ENCODE peak calls at places on chromosomes 13 and 19, in four cellular contexts. W is midbrain, H is esophagus squamous epithelium, V is RPMI7951. B is an unnamed sample.

GRCh38 chr19:8208119-8208709 is 956 bp upstream of the CERS4 start:
- DNase-seq in W (peak), H (no peak), V (peak), B (no peak)

GRCh38 chr13:57629391-57629804 is 2.1 kb upstream of the PCDH17 start:
- DNase-seq in W (no peak), H (no peak), V (no peak), B (no peak)

GRCh38 chr13:113406321-113407102 is 42.6 kb upstream of the GRTP1 start:
- DNase-seq in W (no peak), H (no peak), V (no peak), B (no peak)

GRCh38 chr13:91722267-91722884 is 324.0 kb downstream of the GPC5 start:
- DNase-seq in W (peak), H (no peak), V (no peak), B (peak)

GRCh38 chr13:90738881-90739280 is 608.6 kb upstream of the MIR17HG start:
- DNase-seq in W (no peak), H (no peak), V (no peak), B (no peak)

GRCh38 chr13:73268306-73268705 is 209.5 kb downstream of the KLF5 start:
- DNase-seq in W (no peak), H (no peak), V (peak), B (peak)

GRCh38 chr13:35283856-35284255 is 192.6 kb downstream of the MAB21L1 start:
- DNase-seq in W (no peak), H (no peak), V (peak), B (no peak)

GRCh38 chr13:101127741-101128353 is 288.5 kb downstream of the NALCN start:
- DNase-seq in W (peak), H (no peak), V (peak), B (peak)

GRCh38 chr19:1468274-1469199 is 10.5 kb downstream of the C19orf25 start:
- DNase-seq in W (no peak), H (no peak), V (no peak), B (peak)

GRCh38 chr19:19406878-19407639 is 1.6 kb downstream of the GATAD2A start:
- DNase-seq in W (peak), H (no peak), V (peak), B (peak)

GRCh38 chr19:10555613-10555979 is 10.2 kb downstream of the KRI1 start:
- DNase-seq in W (no peak), H (no peak), V (no peak), B (no peak)

GRCh38 chr13:113291997-113292862 is 4.8 kb upstream of the LAMP1 start:
- DNase-seq in W (no peak), H (no peak), V (peak), B (no peak)

GRCh38 chr19:15820646-15821045 is 5.2 kb upstream of the OR10H1 start:
- DNase-seq in W (no peak), H (no peak), V (no peak), B (no peak)

B was measured in LoVo.